ENCODE peak calls at places on chromosomes 7 and 10, in five cellular contexts. O is IMR-90, H is GM12878, L is K562, K is HCT116. S is an unnamed sample.

GRCh38 chr7:145692237-145692950 is 424.2 kb upstream of the CNTNAP2 start:
- DNase-seq in L (no peak), K (no peak), H (no peak), O (peak; percentile 1), S (no peak)

GRCh38 chr10:44982114-44982460 is 3.5 kb upstream of the DEPP1 start:
- DNase-seq in L (no peak), K (no peak), H (no peak), O (no peak), S (no peak)

GRCh38 chr7:91066627-91067026 is 197.6 kb upstream of the FZD1 start:
- DNase-seq in H (no peak), O (no peak), L (no peak), K (no peak), S (no peak)

GRCh38 chr10:93458821-93459257 is 23.3 kb downstream of the MYOF start:
- DNase-seq in H (no peak), L (no peak), K (peak; percentile 97), O (peak; percentile 100), S (no peak)

GRCh38 chr7:21675255-21675654 is 132.4 kb downstream of the DNAH11 start:
- DNase-seq in L (no peak), H (no peak), K (no peak), O (no peak), S (no peak)

GRCh38 chr7:37484460-37485063 is 35.9 kb upstream of the ELMO1 start:
- DNase-seq in K (no peak), O (no peak), L (no peak), H (no peak), S (no peak)

GRCh38 chr10:25384618-25385017 is 209.8 kb downstream of the GPR158 start:
- DNase-seq in K (no peak), O (no peak), H (no peak), L (no peak), S (no peak)

GRCh38 chr7:6448943-6449543 is 1.3 kb upstream of the DAGLB start:
- DNase-seq in K (no peak), O (no peak), H (no peak), L (no peak), S (no peak)

GRCh38 chr7:150471886-150472285 is 21.5 kb downstream of the GIMAP8 start:
- DNase-seq in O (no peak), L (no peak), H (no peak), K (no peak), S (no peak)

GRCh38 chr10:124465003-124465776 is 3.6 kb downstream of the LHPP start:
- DNase-seq in H (peak; percentile 25), K (no peak), O (no peak), L (no peak), S (peak; percentile 74)

GRCh38 chr7:102030696-102031095 is 213.3 kb downstream of the CUX1 start:
- DNase-seq in L (no peak), H (peak; percentile 55), K (no peak), O (no peak), S (peak; percentile 91)

GRCh38 chr10:104735036-104735435 is 93.9 kb downstream of the SORCS3 start:
- DNase-seq in K (no peak), L (no peak), O (no peak), H (no peak), S (no peak)

GRCh38 chr7:9029671-9030070 is 596.3 kb downstream of the NXPH1 start:
- DNase-seq in L (no peak), H (no peak), K (no peak), O (no peak), S (no peak)

GRCh38 chr7:153381275-153382119 is 621.9 kb downstream of the ACTR3B start:
- DNase-seq in L (peak; percentile 78), O (no peak), K (no peak), H (no peak), S (peak; percentile 36)

GRCh38 chr7:27412164-27412563 is 169.6 kb downstream of the EVX1 start:
- DNase-seq in L (no peak), K (no peak), O (no peak), H (no peak), S (no peak)

GRCh38 chr7:157412491-157413180 is 75.8 kb downstream of the DNAJB6 start:
- DNase-seq in H (no peak), O (no peak), L (no peak), K (no peak), S (no peak)
- H3K4me2 ChIP-seq in H (no peak overlapping the region), O (no peak overlapping the region), L (no peak overlapping the region), K (no peak overlapping the region), S (no peak overlapping the region)

DNA sequence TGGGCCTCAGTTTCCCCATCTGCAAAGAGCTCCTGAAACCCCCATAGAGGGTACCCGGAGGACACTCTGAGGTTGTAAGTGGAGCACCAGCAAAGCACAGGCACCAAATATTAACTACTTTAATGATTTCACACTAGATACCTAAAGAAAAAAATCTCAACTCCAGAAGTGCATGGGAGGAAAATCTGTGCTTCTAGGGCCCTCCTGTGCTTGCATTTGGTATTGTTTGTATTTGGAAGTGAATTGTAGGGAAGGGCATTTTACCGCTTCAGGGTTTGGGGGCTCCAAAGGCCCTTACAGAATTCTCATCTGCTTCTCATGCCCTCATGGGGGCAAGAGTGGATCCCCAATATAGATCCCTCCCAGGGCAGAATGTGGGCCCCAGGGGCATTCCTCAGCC is 22.4 kb upstream of the DRGX start:
- DNase-seq in H (no peak), K (no peak), L (no peak), O (no peak), S (no peak)
- TF ChIP-seq CTCF in H (peak; percentile 4), K (peak; percentile 51), L (peak; percentile 34), O (no peak), S (no peak)

GRCh38 chr10:6399879-6400278 is 180.2 kb downstream of the PRKCQ start:
- DNase-seq in K (no peak), L (no peak), O (no peak), H (no peak), S (no peak)

GRCh38 chr10:6399241-6399701 is 180.8 kb downstream of the PRKCQ start:
- DNase-seq in O (peak; percentile 82), H (no peak), L (no peak), K (no peak), S (peak; percentile 22)

GRCh38 chr10:6401066-6401465 is 179.0 kb downstream of the PRKCQ start:
- DNase-seq in K (no peak), O (no peak), H (no peak), L (no peak), S (no peak)

GRCh38 chr10:6401562-6402348 is 178.3 kb downstream of the PRKCQ start:
- DNase-seq in H (peak; percentile 37), O (peak; percentile 92), K (peak; percentile 89), L (peak; percentile 81), S (peak; percentile 88)

GRCh38 chr10:6400331-6400730 is 179.7 kb downstream of the PRKCQ start:
- DNase-seq in K (no peak), O (no peak), L (no peak), H (no peak), S (peak; percentile 22)
- H3K4me2 ChIP-seq in K (no peak overlapping the region), O (no peak overlapping the region), L (no peak overlapping the region), H (no peak overlapping the region), S (peak overlapping the region; percentile 63)

GRCh38 chr10:71837085-71837827 is 13.8 kb downstream of the PSAP start:
- DNase-seq in L (peak; percentile 63), K (no peak), H (no peak), O (no peak), S (peak; percentile 77)
- TF ChIP-seq CTCF in L (peak; percentile 92), K (peak; percentile 75), H (peak; percentile 62), O (peak; percentile 24), S (peak; percentile 98)

GRCh38 chr10:81873932-81874816 is 820 bp upstream of the NRG3 start:
- DNase-seq in K (no peak), L (no peak), O (no peak), H (no peak), S (no peak)

GRCh38 chr10:81875680-81876252 is 772 bp downstream of the NRG3 start:
- DNase-seq in L (no peak), O (no peak), K (no peak), H (no peak), S (no peak)

GRCh38 chr10:81876253-81876731 is 1.3 kb downstream of the NRG3 start:
- DNase-seq in K (no peak), O (no peak), H (no peak), L (no peak), S (no peak)

GRCh38 chr10:81873231-81873931 is 1.6 kb upstream of the NRG3 start:
- DNase-seq in H (no peak), L (no peak), O (no peak), K (no peak), S (no peak)

DNA sequence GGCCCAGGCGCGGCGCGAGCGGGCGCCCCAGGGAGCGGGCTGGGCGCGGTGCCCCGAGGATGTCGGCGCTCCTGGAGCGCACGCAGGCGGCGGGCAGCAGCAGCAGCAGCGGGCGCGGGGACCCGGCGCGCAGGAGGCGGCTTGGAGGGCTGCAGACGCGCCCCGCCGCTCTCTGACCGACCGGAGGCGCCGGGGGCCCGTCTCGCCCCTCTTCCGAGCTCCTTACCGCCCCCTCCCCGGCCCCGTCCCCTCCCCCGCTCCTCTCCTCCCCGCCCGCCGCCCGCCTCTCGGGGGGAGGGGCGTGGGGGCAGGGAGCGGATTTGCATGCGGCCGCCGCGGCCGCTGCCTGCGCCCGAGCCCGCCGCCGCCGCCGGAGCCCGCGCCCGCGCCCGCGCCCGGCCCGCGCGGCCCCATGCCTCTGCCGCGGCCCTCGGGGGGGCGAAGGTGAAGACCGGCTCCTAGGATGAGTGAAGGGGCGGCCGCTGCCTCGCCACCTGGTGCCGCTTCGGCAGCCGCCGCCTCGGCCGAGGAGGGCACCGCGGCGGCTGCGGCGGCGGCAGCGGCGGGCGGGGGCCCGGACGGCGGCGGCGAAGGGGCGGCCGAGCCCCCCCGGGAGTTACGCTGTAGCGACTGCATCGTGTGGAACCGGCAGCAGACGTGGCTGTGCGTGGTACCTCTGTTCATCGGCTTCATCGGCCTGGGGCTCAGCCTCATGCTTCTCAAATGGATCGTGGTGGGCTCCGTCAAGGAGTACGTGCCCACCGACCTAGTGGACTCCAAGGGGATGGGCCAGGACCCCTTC is at the start of gene NRG3:
- DNase-seq in H (no peak), K (no peak), L (no peak), O (no peak), S (no peak)
- H3K4me2 ChIP-seq in H (no peak within 1 kb of the TSS), K (no peak within 1 kb of the TSS), L (no peak within 1 kb of the TSS), O (no peak within 1 kb of the TSS), S (no peak within 1 kb of the TSS)

S was measured in OCI-LY7.